ENCODE peak calls at places on chromosomes 3 and 15, in five cellular contexts. N is Peyer's patch, F is DND-41, W is RWPE1, J is AG04450. V is an unnamed sample.

GRCh38 chr3:127449489-127450212 is 140.9 kb downstream of the TPRA1 start:
- DNase-seq in F (no peak), W (no peak), J (no peak), N (peak), V (no peak)

GRCh38 chr3:89851974-89852621 is 744.7 kb downstream of the EPHA3 start:
- DNase-seq in F (peak), W (peak), N (no peak), J (no peak), V (no peak)

GRCh38 chr15:82540984-82541431 is 751 bp upstream of the RPS17 start:
- DNase-seq in J (no peak), W (peak), F (no peak), N (no peak), V (no peak)

GRCh38 chr3:181487236-181487978 is 224.3 kb upstream of the SOX2 start:
- DNase-seq in J (no peak), N (no peak), F (no peak), W (no peak), V (no peak)

GRCh38 chr3:165770781-165771180 is 66.4 kb downstream of the BCHE start:
- DNase-seq in W (no peak), F (no peak), N (no peak), J (no peak), V (no peak)

GRCh38 chr3:6622260-6622659 is 238.7 kb upstream of the GRM7 start:
- DNase-seq in N (no peak), J (no peak), W (no peak), F (no peak), V (no peak)

GRCh38 chr15:38028869-38029268 is 94.4 kb downstream of the TMCO5A start:
- DNase-seq in F (no peak), J (no peak), N (no peak), W (no peak), V (no peak)

GRCh38 chr3:186413615-186414415 is 51.8 kb upstream of the DGKG start:
- DNase-seq in J (no peak), N (no peak), F (no peak), W (no peak), V (no peak)

GRCh38 chr15:50128266-50128665 is 9.2 kb upstream of the ATP8B4 start:
- DNase-seq in W (no peak), N (no peak), F (no peak), J (no peak), V (no peak)

GRCh38 chr15:49877871-49878511 is 241.0 kb downstream of the ATP8B4 start:
- DNase-seq in N (no peak), F (no peak), W (no peak), J (no peak), V (no peak)

GRCh38 chr3:32443471-32443870 is 51.8 kb downstream of the CMTM7 start:
- DNase-seq in N (no peak), W (no peak), F (no peak), J (no peak), V (no peak)

GRCh38 chr3:24119321-24119751 is 174.2 kb downstream of the NR1D2 start:
- DNase-seq in N (no peak), J (no peak), W (peak), F (no peak), V (no peak)
- TF ChIP-seq CTCF in N (no peak), J (no peak), W (no peak), F (no peak), V (no peak)

DNA sequence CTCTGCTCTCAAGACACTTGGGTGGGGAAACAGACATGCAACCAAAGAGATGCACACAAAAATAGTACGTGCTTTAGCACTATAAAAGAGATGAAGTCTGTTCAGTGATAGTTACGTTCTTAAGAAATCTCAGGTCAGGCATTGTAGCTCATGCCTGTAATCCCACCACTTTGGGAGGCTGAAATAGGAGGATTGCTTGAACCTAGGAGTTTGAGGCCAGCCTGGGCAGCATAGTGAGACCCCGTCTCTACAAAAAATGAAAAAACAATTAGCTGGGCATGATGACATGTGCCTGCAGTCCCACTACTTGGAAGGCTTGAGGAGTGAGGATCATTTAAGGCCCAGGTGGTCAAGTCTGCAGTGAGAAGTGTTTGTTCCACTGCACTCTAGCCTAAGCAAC is 35.4 kb upstream of the GP5 start:
- DNase-seq in W (no peak), J (no peak), N (no peak), F (no peak), V (no peak)
- TF ChIP-seq CTCF in W (no peak), J (no peak), N (no peak), F (no peak), V (no peak)

GRCh38 chr3:122760457-122761271 is 33.0 kb downstream of the HSPBAP1 start:
- DNase-seq in W (no peak), J (no peak), N (no peak), F (no peak), V (no peak)

GRCh38 chr3:122758877-122759670 is 34.6 kb downstream of the HSPBAP1 start:
- DNase-seq in W (no peak), N (no peak), F (no peak), J (no peak), V (no peak)

DNA sequence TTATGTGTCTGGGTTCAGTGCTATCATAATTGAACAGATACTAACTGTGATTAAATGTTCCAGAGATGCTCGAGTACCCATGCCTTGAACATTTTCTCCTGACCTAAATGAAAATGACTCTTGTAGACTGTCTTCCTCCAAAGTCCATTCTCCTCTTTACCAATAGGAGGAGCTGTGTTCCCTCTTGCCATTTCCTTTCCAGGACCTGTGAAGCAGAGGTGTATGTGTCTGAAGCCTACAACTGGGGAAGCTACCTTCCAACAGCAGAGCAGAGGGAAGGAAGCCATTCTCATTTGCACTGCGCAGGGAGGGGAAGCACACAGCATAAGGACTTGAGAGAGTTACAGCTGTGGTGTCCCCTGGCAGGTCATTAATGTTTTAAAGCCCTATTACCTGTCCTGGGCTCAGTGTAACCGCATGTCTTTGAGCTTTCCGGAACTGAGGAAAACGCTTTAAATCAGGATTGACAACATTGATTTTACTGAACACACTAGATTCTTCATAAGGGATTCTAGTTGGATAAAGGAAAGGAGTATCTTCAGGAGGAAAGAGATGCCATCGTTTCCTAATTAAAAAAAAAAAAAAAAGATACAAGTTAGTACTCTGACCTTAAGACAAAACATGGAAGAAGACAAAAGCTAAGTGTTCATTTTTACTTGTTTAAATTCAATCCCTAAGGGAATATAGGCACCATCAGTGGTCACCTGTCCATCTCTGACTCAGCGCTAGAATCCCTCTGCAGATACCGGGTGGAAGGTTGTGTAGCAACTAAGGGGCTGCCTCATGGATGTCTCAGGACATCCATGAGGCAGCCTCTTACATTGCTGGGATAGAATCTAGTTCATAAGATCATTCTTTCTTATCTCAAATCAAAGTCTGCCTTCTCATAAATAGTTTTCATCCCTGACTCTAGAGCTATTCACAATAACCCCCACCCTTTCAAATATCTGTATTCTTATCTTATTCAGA is 38.5 kb downstream of the HSPBAP1 start:
- DNase-seq in W (peak), J (no peak), N (no peak), F (peak), V (no peak)
- TF ChIP-seq CTCF in W (peak), J (peak), N (peak), F (peak), V (peak)

GRCh38 chr3:71587958-71588357 is 4.4 kb upstream of the FOXP1 start:
- DNase-seq in J (no peak), W (no peak), N (no peak), F (no peak), V (no peak)

GRCh38 chr3:71584216-71585061 is 911 bp upstream of the FOXP1 start:
- DNase-seq in W (no peak), F (peak), J (no peak), N (peak), V (peak)

GRCh38 chr3:71586810-71587242 is 3.3 kb upstream of the FOXP1 start:
- DNase-seq in W (no peak), N (no peak), F (no peak), J (no peak), V (no peak)

GRCh38 chr3:71585126-71585525 is 1.6 kb upstream of the FOXP1 start:
- DNase-seq in W (no peak), N (no peak), J (no peak), F (peak), V (no peak)

GRCh38 chr3:71585891-71586809 is 2.6 kb upstream of the FOXP1 start:
- DNase-seq in J (no peak), N (no peak), W (no peak), F (peak), V (no peak)
- TF ChIP-seq CTCF in J (peak), N (peak), W (peak), F (peak), V (peak)

DNA sequence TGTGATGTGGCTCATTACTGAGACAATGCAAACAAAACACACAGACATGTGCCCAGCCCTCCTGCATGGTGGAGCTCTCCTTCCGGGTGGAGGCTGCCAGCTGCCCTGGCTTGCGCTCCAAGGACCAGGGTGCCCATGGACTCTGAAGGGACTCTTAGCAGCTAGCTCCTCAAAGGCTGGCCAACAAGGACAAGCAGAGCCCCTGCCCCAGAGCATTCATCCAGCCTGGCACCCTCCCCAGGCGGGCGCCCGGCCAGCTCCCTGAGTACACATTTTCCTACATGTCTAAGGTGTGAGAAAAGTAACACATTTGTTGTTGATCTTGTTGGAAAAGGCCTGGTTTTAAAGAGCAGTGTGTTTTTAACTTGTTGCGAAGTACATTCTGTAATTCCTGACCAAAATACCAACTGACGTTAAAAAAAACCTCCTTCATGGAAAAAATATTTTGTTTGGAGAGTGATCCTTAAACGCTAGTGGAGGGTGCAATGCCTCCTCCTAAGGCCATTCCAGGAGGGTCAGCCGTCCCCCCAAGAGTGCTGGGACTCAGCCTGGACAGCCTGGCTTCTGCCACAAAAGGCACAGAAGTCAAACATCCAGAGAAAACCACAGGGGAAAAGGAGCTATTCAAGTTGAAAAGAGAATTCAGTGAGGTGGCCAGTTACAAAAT is 86.9 kb downstream of the KLF15 start:
- DNase-seq in W (no peak), F (no peak), N (no peak), J (no peak), V (no peak)
- TF ChIP-seq CTCF in W (no peak), F (no peak), N (no peak), J (no peak), V (no peak)

V was measured in natural killer cell.